ENCODE peak calls at places on chromosomes 2 and 18, in nine cellular contexts. N is choroid plexus epithelial cell, T is G401, S is lung, W is astrocyte of the spinal cord, E is T47D, P is HTR-8/SVneo, Z is NCI-H2081, A is nucleus accumbens. K is an unnamed sample.

GRCh38 chr18:8912348-8913057 is 190.0 kb upstream of the NDUFV2 start:
- DNase-seq in W (no peak), Z (no peak), A (no peak), N (no peak), E (no peak), S (peak), P (no peak), T (peak), K (no peak)

GRCh38 chr18:3692113-3692621 is 242.2 kb downstream of the TGIF1 start:
- DNase-seq in A (no peak), E (no peak), Z (peak), W (no peak), S (no peak), P (no peak), N (no peak), T (peak), K (no peak)

GRCh38 chr2:3145471-3146027 is 232.1 kb downstream of the EIPR1 start:
- DNase-seq in S (no peak), E (no peak), P (no peak), W (no peak), Z (no peak), N (no peak), A (no peak), T (no peak), K (no peak)

GRCh38 chr2:180947208-180947689 is 33.2 kb upstream of the UBE2E3 start:
- DNase-seq in S (no peak), Z (no peak), W (no peak), N (no peak), E (no peak), A (no peak), P (no peak), T (no peak), K (no peak)

GRCh38 chr2:147133273-147133901 is 711.4 kb upstream of the ACVR2A start:
- DNase-seq in P (no peak), A (no peak), E (no peak), N (no peak), T (no peak), W (peak), Z (peak), S (no peak), K (no peak)

GRCh38 chr2:115165529-115166109 is 723.2 kb downstream of the DPP10 start:
- DNase-seq in T (peak), S (no peak), N (peak), A (peak), E (peak), P (no peak), W (peak), Z (peak), K (no peak)

GRCh38 chr2:138433995-138434991 is 67.3 kb upstream of the SPOPL start:
- DNase-seq in W (no peak), E (no peak), P (no peak), T (no peak), S (no peak), N (peak), Z (no peak), A (no peak), K (no peak)

GRCh38 chr2:233794128-233794658 is 16.1 kb downstream of the MROH2A start:
- DNase-seq in E (no peak), A (no peak), W (no peak), S (peak), P (no peak), N (no peak), T (no peak), Z (no peak), K (no peak)

GRCh38 chr2:208359632-208359986 is 47.0 kb upstream of the PTH2R start:
- DNase-seq in A (no peak), N (no peak), P (no peak), T (peak), Z (no peak), E (no peak), W (no peak), S (no peak), K (no peak)

K was measured in substantia nigra.